ENCODE peak calls at places on chromosomes 12 and 14, in four cellular contexts. Z, K, H and N are unnamed samples.

GRCh38 chr12:118493962-118494361 is 117.6 kb downstream of the SUDS3 start:
- DNase-seq in Z (no peak), K (no peak), H (no peak), N (no peak)

GRCh38 chr12:31749024-31749704 is 20.3 kb upstream of the AMN1 start:
- DNase-seq in Z (peak; percentile 81), K (no peak), H (peak; percentile 97), N (peak; percentile 98)

GRCh38 chr14:74502236-74503019 is 8.9 kb downstream of the ISCA2 start:
- DNase-seq in Z (peak; percentile 35), K (peak; percentile 60), H (no peak), N (no peak)

GRCh38 chr12:59040651-59041050 is 120.3 kb upstream of the LRIG3 start:
- DNase-seq in Z (no peak), K (no peak), H (peak; percentile 71), N (peak; percentile 49)

GRCh38 chr12:53427905-53428594 is 4.4 kb downstream of the AMHR2 start:
- DNase-seq in Z (peak; percentile 15), K (no peak), H (peak; percentile 78), N (peak; percentile 94)

GRCh38 chr12:122062832-122063690 is 15.5 kb upstream of the MLXIP start:
- DNase-seq in Z (peak; percentile 62), K (no peak), H (no peak), N (no peak)

GRCh38 chr12:102958073-102958829 is 777 bp downstream of the ASCL1 start:
- DNase-seq in Z (no peak), K (peak; percentile 86), H (no peak), N (no peak)

GRCh38 chr12:113155641-113156040 is 6.1 kb downstream of the CFAP73 start:
- DNase-seq in Z (no peak), K (no peak), H (no peak), N (no peak)

GRCh38 chr14:100155049-100155621 is 4.3 kb downstream of the DEGS2 start:
- DNase-seq in Z (peak; percentile 67), K (no peak), H (no peak), N (no peak)

GRCh38 chr12:69067713-69068112 is 134.7 kb upstream of the CPM start:
- DNase-seq in Z (no peak), K (no peak), H (no peak), N (no peak)

GRCh38 chr14:61671086-61671485 is 24.2 kb upstream of the HIF1A start:
- DNase-seq in Z (no peak), K (no peak), H (no peak), N (no peak)